ENCODE peak calls at places on chromosomes 2 and 18, in seven cellular contexts. One of them, this sample, is unnamed.

GRCh38 chr2:15959331-15960153 is 19.2 kb downstream of the MYCN start:
- DNase-seq in WTC11: no peak
- DNase-seq in HCT116: no peak
- DNase-seq in HepG2: no peak
- DNase-seq in NB4: no peak
- DNase-seq in GM12878: no peak
- DNase-seq in K562: no peak
- DNase-seq in this sample: no peak

GRCh38 chr2:231965118-231965517 is 3.6 kb downstream of the DIS3L2 start:
- DNase-seq in WTC11: no peak
- DNase-seq in HCT116: no peak
- DNase-seq in HepG2: peak; percentile 85
- DNase-seq in NB4: peak; percentile 18
- DNase-seq in GM12878: no peak
- DNase-seq in K562: no peak
- DNase-seq in this sample: no peak

GRCh38 chr18:34595673-34596072 is 114.4 kb upstream of the DTNA start:
- DNase-seq in WTC11: peak; percentile 34
- DNase-seq in HCT116: peak; percentile 28
- DNase-seq in HepG2: peak; percentile 20
- DNase-seq in NB4: peak; percentile 13
- DNase-seq in GM12878: no peak
- DNase-seq in K562: no peak
- DNase-seq in this sample: no peak

GRCh38 chr2:146415291-146415690 is 1429.5 kb upstream of the ACVR2A start:
- DNase-seq in WTC11: no peak
- DNase-seq in HCT116: no peak
- DNase-seq in HepG2: no peak
- DNase-seq in NB4: no peak
- DNase-seq in GM12878: no peak
- DNase-seq in K562: no peak
- DNase-seq in this sample: no peak

GRCh38 chr2:78118037-78118436 is 595.9 kb upstream of the LRRTM4 start:
- DNase-seq in WTC11: no peak
- DNase-seq in HCT116: no peak
- DNase-seq in HepG2: no peak
- DNase-seq in NB4: no peak
- DNase-seq in GM12878: no peak
- DNase-seq in K562: no peak
- DNase-seq in this sample: no peak

GRCh38 chr2:236632295-236633218 is 62.9 kb downstream of the ACKR3 start:
- DNase-seq in WTC11: no peak
- DNase-seq in HCT116: no peak
- DNase-seq in HepG2: no peak
- DNase-seq in NB4: no peak
- DNase-seq in GM12878: no peak
- DNase-seq in K562: no peak
- DNase-seq in this sample: no peak

GRCh38 chr2:121587131-121587530 is 56.5 kb downstream of the RNU4ATAC start:
- DNase-seq in WTC11: no peak
- DNase-seq in HCT116: no peak
- DNase-seq in HepG2: no peak
- DNase-seq in NB4: no peak
- DNase-seq in GM12878: no peak
- DNase-seq in K562: no peak
- DNase-seq in this sample: no peak

GRCh38 chr2:75608684-75609333 is 37.8 kb upstream of the MRPL19 start:
- DNase-seq in WTC11: peak; percentile 80
- DNase-seq in HCT116: peak; percentile 24
- DNase-seq in HepG2: peak; percentile 79
- DNase-seq in NB4: peak; percentile 50
- DNase-seq in GM12878: no peak
- DNase-seq in K562: peak; percentile 71
- DNase-seq in this sample: peak; percentile 53

GRCh38 chr2:241925277-241925676 is 55.7 kb downstream of the RTP5 start:
- DNase-seq in WTC11: no peak
- DNase-seq in HCT116: no peak
- DNase-seq in HepG2: no peak
- DNase-seq in NB4: no peak
- DNase-seq in GM12878: no peak
- DNase-seq in K562: no peak
- DNase-seq in this sample: no peak

GRCh38 chr2:241924909-241925250 is 55.4 kb downstream of the RTP5 start:
- DNase-seq in WTC11: no peak
- DNase-seq in HCT116: no peak
- DNase-seq in HepG2: no peak
- DNase-seq in NB4: no peak
- DNase-seq in GM12878: no peak
- DNase-seq in K562: no peak
- DNase-seq in this sample: no peak

GRCh38 chr2:241925821-241926441 is 56.4 kb downstream of the RTP5 start:
- DNase-seq in WTC11: no peak
- DNase-seq in HCT116: no peak
- DNase-seq in HepG2: no peak
- DNase-seq in NB4: no peak
- DNase-seq in GM12878: no peak
- DNase-seq in K562: no peak
- DNase-seq in this sample: no peak

GRCh38 chr2:241924069-241924908 is 54.8 kb downstream of the RTP5 start:
- DNase-seq in WTC11: no peak
- DNase-seq in HCT116: no peak
- DNase-seq in HepG2: no peak
- DNase-seq in NB4: peak; percentile 42
- DNase-seq in GM12878: no peak
- DNase-seq in K562: no peak
- DNase-seq in this sample: no peak

DNA sequence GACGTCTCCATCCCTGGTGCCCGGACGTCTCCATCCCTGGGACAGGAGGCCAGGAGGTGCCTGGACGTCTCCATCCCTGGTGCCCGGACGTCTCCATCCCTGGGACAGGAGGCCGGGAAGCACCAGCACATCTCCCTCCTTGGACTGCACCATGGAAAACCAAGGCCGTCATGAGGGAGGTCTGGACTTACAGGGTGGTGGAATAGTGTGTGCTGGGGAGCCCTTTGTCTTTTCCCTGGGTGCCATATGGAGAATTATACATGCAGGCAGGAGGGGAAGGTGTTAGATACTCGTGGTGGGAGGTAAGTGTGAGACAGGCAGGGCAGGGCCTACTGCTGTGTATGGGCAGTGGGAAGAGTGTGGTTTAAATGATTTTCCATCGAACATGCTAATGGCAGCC is 52.9 kb downstream of the RTP5 start:
- DNase-seq in WTC11: no peak
- DNase-seq in HCT116: no peak
- DNase-seq in HepG2: no peak
- DNase-seq in NB4: no peak
- DNase-seq in GM12878: no peak
- DNase-seq in K562: no peak
- DNase-seq in this sample: no peak
- TF ChIP-seq MAX in WTC11: no peak
- TF ChIP-seq MAX in HCT116: no peak
- TF ChIP-seq MAX in HepG2: no peak
- TF ChIP-seq MAX in NB4: no peak
- TF ChIP-seq MAX in GM12878: no peak
- TF ChIP-seq MAX in K562: no peak
- TF ChIP-seq MAX in this sample: no peak

GRCh38 chr2:28705743-28706142 is 45.9 kb upstream of the PPP1CB start:
- DNase-seq in WTC11: no peak
- DNase-seq in HCT116: no peak
- DNase-seq in HepG2: no peak
- DNase-seq in NB4: no peak
- DNase-seq in GM12878: no peak
- DNase-seq in K562: no peak
- DNase-seq in this sample: no peak

GRCh38 chr2:28704621-28705020 is 47.0 kb upstream of the PPP1CB start:
- DNase-seq in WTC11: no peak
- DNase-seq in HCT116: no peak
- DNase-seq in HepG2: no peak
- DNase-seq in NB4: no peak
- DNase-seq in GM12878: no peak
- DNase-seq in K562: no peak
- DNase-seq in this sample: no peak

GRCh38 chr2:28702415-28702859 is 49.2 kb upstream of the PPP1CB start:
- DNase-seq in WTC11: no peak
- DNase-seq in HCT116: no peak
- DNase-seq in HepG2: peak; percentile 58
- DNase-seq in NB4: no peak
- DNase-seq in GM12878: no peak
- DNase-seq in K562: no peak
- DNase-seq in this sample: no peak

GRCh38 chr2:28698545-28698944 is 53.1 kb upstream of the PPP1CB start:
- DNase-seq in WTC11: no peak
- DNase-seq in HCT116: no peak
- DNase-seq in HepG2: no peak
- DNase-seq in NB4: no peak
- DNase-seq in GM12878: no peak
- DNase-seq in K562: no peak
- DNase-seq in this sample: no peak

DNA sequence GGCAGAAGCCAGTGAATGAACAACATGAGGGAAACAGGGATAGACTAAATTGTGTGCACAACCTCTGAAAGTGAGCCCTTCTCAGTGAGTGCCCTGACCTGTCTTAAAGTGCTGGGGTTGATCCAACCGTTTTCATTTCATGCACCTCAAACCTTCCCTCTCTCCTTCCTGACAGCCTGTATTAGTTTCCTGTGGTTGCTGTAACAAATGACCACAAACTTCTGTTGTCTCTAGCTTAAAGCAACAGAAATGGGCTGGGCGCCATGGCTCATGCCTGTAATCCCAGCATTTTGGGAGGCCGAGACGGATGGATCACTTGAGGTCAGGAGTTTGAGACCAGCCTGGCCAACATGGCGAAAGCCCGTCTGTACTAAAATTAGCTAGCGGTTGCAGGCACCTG is 48.7 kb upstream of the PPP1CB start:
- DNase-seq in WTC11: no peak
- DNase-seq in HCT116: no peak
- DNase-seq in HepG2: no peak
- DNase-seq in NB4: no peak
- DNase-seq in GM12878: no peak
- DNase-seq in K562: no peak
- DNase-seq in this sample: no peak
- TF ChIP-seq MAX in WTC11: no peak
- TF ChIP-seq MAX in HCT116: no peak
- TF ChIP-seq MAX in HepG2: no peak
- TF ChIP-seq MAX in NB4: no peak
- TF ChIP-seq MAX in GM12878: no peak
- TF ChIP-seq MAX in K562: no peak
- TF ChIP-seq MAX in this sample: no peak

GRCh38 chr2:6310186-6310909 is 555.4 kb downstream of the CMPK2 start:
- DNase-seq in WTC11: no peak
- DNase-seq in HCT116: no peak
- DNase-seq in HepG2: no peak
- DNase-seq in NB4: no peak
- DNase-seq in GM12878: no peak
- DNase-seq in K562: no peak
- DNase-seq in this sample: no peak

GRCh38 chr2:6309415-6310185 is 556.1 kb downstream of the CMPK2 start:
- DNase-seq in WTC11: no peak
- DNase-seq in HCT116: no peak
- DNase-seq in HepG2: no peak
- DNase-seq in NB4: no peak
- DNase-seq in GM12878: peak; percentile 67
- DNase-seq in K562: no peak
- DNase-seq in this sample: no peak

GRCh38 chr2:6310910-6311215 is 554.8 kb downstream of the CMPK2 start:
- DNase-seq in WTC11: no peak
- DNase-seq in HCT116: no peak
- DNase-seq in HepG2: no peak
- DNase-seq in NB4: no peak
- DNase-seq in GM12878: no peak
- DNase-seq in K562: no peak
- DNase-seq in this sample: no peak

GRCh38 chr2:6312377-6312776 is 553.3 kb downstream of the CMPK2 start:
- DNase-seq in WTC11: no peak
- DNase-seq in HCT116: no peak
- DNase-seq in HepG2: no peak
- DNase-seq in NB4: no peak
- DNase-seq in GM12878: no peak
- DNase-seq in K562: no peak
- DNase-seq in this sample: no peak

DNA sequence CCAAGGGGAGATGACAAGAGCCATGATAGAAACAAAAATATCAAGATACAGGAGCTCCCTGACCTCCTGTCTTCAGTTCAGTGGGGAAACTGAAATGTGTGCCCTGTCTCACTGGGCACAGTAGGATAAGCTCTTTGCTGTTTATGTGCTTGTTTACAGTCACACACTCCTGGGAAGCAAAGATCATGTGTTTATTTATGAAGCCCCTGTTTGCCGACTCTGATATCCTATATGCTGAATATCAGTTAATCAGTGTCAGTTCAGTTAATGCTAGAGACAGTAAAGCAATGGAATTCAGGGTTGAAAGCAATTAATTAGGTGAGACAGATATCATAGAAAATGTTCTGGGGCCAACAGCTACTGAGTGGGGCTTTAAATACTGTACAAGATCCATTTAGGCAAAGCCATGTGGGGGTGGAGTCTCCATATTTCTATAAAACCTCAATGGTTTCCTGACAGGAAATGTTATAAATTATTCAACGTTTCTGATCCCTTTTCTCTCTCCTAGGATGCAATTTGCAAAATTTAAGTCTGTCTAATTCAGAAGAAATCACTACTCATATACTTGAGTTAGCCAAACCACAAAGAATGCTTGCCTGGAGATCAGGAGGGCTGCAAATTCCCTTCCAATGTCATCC is 551.4 kb downstream of the CMPK2 start:
- DNase-seq in WTC11: no peak
- DNase-seq in HCT116: no peak
- DNase-seq in HepG2: no peak
- DNase-seq in NB4: no peak
- DNase-seq in GM12878: no peak
- DNase-seq in K562: no peak
- DNase-seq in this sample: no peak
- TF ChIP-seq MAX in WTC11: no peak
- TF ChIP-seq MAX in HCT116: no peak
- TF ChIP-seq MAX in HepG2: no peak
- TF ChIP-seq MAX in NB4: no peak
- TF ChIP-seq MAX in GM12878: no peak
- TF ChIP-seq MAX in K562: no peak
- TF ChIP-seq MAX in this sample: no peak

GRCh38 chr2:129737660-129738527 is 241.6 kb upstream of the RAB6C start:
- DNase-seq in WTC11: no peak
- DNase-seq in HCT116: no peak
- DNase-seq in HepG2: no peak
- DNase-seq in NB4: no peak
- DNase-seq in GM12878: no peak
- DNase-seq in K562: no peak
- DNase-seq in this sample: no peak

GRCh38 chr2:129741623-129742022 is 237.8 kb upstream of the RAB6C start:
- DNase-seq in WTC11: no peak
- DNase-seq in HCT116: no peak
- DNase-seq in HepG2: no peak
- DNase-seq in NB4: no peak
- DNase-seq in GM12878: no peak
- DNase-seq in K562: no peak
- DNase-seq in this sample: no peak

GRCh38 chr2:129741165-129741564 is 238.3 kb upstream of the RAB6C start:
- DNase-seq in WTC11: no peak
- DNase-seq in HCT116: no peak
- DNase-seq in HepG2: no peak
- DNase-seq in NB4: no peak
- DNase-seq in GM12878: no peak
- DNase-seq in K562: no peak
- DNase-seq in this sample: no peak

GRCh38 chr2:129740504-129740903 is 239.0 kb upstream of the RAB6C start:
- DNase-seq in WTC11: no peak
- DNase-seq in HCT116: no peak
- DNase-seq in HepG2: no peak
- DNase-seq in NB4: no peak
- DNase-seq in GM12878: no peak
- DNase-seq in K562: no peak
- DNase-seq in this sample: no peak

GRCh38 chr2:129738799-129739198 is 240.7 kb upstream of the RAB6C start:
- DNase-seq in WTC11: no peak
- DNase-seq in HCT116: no peak
- DNase-seq in HepG2: no peak
- DNase-seq in NB4: no peak
- DNase-seq in GM12878: no peak
- DNase-seq in K562: no peak
- DNase-seq in this sample: no peak
- TF ChIP-seq MAX in WTC11: no peak
- TF ChIP-seq MAX in HCT116: no peak
- TF ChIP-seq MAX in HepG2: no peak
- TF ChIP-seq MAX in NB4: no peak
- TF ChIP-seq MAX in GM12878: no peak
- TF ChIP-seq MAX in K562: no peak
- TF ChIP-seq MAX in this sample: no peak